ENCODE peak calls at places on chromosomes 1 and 21, in six cellular contexts. R is stomach, T is Karpas-422, I is lower lobe of right lung, Y is right cardiac atrium, O is esophagus muscularis mucosa. A is an unnamed sample.
A peak's percentile ranks its signal among the peaks of the same experiment; 100 is the strongest.

GRCh38 chr21:42567181-42567560 is 53.5 kb downstream of the SLC37A1 start:
- DNase-seq in R (no peak), T (no peak), I (no peak), Y (no peak), O (no peak), A (no peak)

GRCh38 chr1:29756901-29757729 is 520.8 kb downstream of the PTPRU start:
- DNase-seq in R (no peak), T (no peak), I (no peak), Y (no peak), O (peak; percentile 64), A (no peak)

GRCh38 chr1:90074137-90074536 is 79.2 kb downstream of the ZNF326 start:
- DNase-seq in R (no peak), T (no peak), I (no peak), Y (no peak), O (no peak), A (no peak)

GRCh38 chr1:32105338-32105737 is 2.5 kb upstream of the KPNA6 start:
- DNase-seq in R (no peak), T (no peak), I (no peak), Y (no peak), O (no peak), A (no peak)

GRCh38 chr21:38439336-38439900 is 58.9 kb downstream of the ERG start:
- DNase-seq in R (no peak), T (no peak), I (no peak), Y (no peak), O (no peak), A (no peak)

GRCh38 chr1:225919906-225920305 is 4.1 kb downstream of the PYCR2 start:
- DNase-seq in R (peak; percentile 85), T (no peak), I (peak; percentile 76), Y (peak; percentile 77), O (no peak), A (peak; percentile 73)

GRCh38 chr1:151106891-151107290 is 36.3 kb downstream of the GABPB2 start:
- DNase-seq in R (no peak), T (no peak), I (no peak), Y (no peak), O (no peak), A (no peak)

GRCh38 chr1:226723640-226724532 is 15.2 kb downstream of the ITPKB start:
- DNase-seq in R (no peak), T (peak; percentile 76), I (no peak), Y (no peak), O (no peak), A (no peak)

GRCh38 chr1:3468236-3469103 is 14.0 kb downstream of the ARHGEF16 start:
- DNase-seq in R (no peak), T (no peak), I (peak; percentile 46), Y (peak; percentile 9), O (no peak), A (peak; percentile 16)

GRCh38 chr1:1080951-1081310 is 6.8 kb upstream of the RNF223 start:
- DNase-seq in R (no peak), T (no peak), I (peak; percentile 33), Y (no peak), O (no peak), A (no peak)

GRCh38 chr1:10969267-10969970 is 43.0 kb upstream of the TARDBP start:
- DNase-seq in R (no peak), T (no peak), I (no peak), Y (no peak), O (no peak), A (no peak)

GRCh38 chr1:95352767-95353166 is 118.8 kb downstream of the RWDD3 start:
- DNase-seq in R (peak; percentile 34), T (no peak), I (no peak), Y (no peak), O (no peak), A (no peak)

GRCh38 chr1:87803395-87803794 is 474.7 kb downstream of the LMO4 start:
- DNase-seq in R (no peak), T (no peak), I (no peak), Y (no peak), O (no peak), A (no peak)

GRCh38 chr1:25771246-25772114 is 28.5 kb upstream of the SELENON start:
- DNase-seq in R (peak; percentile 87), T (no peak), I (peak; percentile 65), Y (peak; percentile 37), O (no peak), A (peak; percentile 74)

GRCh38 chr1:221347706-221348105 is 394.2 kb downstream of the DUSP10 start:
- DNase-seq in R (no peak), T (no peak), I (no peak), Y (no peak), O (no peak), A (no peak)

GRCh38 chr1:218424528-218424927 is 79.4 kb downstream of the TGFB2 start:
- DNase-seq in R (no peak), T (no peak), I (no peak), Y (no peak), O (no peak), A (no peak)

GRCh38 chr1:65172936-65173335 is 24.9 kb downstream of the AK4 start:
- DNase-seq in R (no peak), T (no peak), I (no peak), Y (no peak), O (no peak), A (no peak)
- H3K4me1 ChIP-seq in R (peaks cover 70% of the 10 kb centered on the region), T (no peaks in the 10 kb centered on the region), I (peaks cover 20% of the 10 kb centered on the region), Y (peaks cover 21% of the 10 kb centered on the region), O (peaks cover 62% of the 10 kb centered on the region), A (peaks cover 92% of the 10 kb centered on the region)

DNA sequence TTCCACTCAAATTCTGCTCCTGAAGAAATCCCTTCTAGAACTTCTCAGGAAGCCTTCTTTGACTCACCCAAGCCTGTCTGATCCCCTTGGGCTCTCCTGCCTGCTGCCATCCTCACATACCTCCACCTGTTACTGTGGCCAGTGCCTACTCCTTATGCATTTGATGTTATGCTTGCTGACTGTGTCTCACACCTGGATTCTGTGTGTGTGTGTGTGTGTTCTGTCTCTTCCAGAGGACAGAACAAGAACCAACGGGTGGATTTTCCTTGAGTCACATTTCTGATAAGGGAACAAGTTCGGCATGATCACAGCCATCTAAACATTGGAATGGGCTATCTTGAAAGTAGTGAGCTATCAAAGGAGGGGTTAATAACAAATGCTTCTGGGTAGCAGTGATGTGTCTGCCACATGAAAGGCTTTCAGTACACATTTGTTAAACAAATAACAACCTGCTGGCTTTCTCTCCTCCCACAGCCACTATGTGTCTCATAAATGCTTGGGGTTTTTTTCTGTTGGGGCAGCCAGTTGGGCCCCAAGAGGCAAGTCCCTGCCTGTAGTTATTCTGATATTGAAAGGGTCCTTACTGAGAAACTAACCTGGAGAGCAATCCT is 8.9 kb upstream of the GPR37L1 start:
- DNase-seq in R (no peak), T (no peak), I (no peak), Y (no peak), O (no peak), A (no peak)
- H3K4me1 ChIP-seq in R (peaks cover 41% of the 10 kb centered on the region), T (peaks cover 6% of the 10 kb centered on the region), I (peaks cover 10% of the 10 kb centered on the region), Y (peaks cover 6% of the 10 kb centered on the region), O (peaks cover 15% of the 10 kb centered on the region), A (peaks cover 35% of the 10 kb centered on the region)

GRCh38 chr1:184061396-184062003 is 10.0 kb downstream of the TSEN15 start:
- DNase-seq in R (no peak), T (no peak), I (no peak), Y (no peak), O (no peak), A (no peak)
- H3K4me1 ChIP-seq in R (peaks cover 37% of the 10 kb centered on the region), T (no peaks in the 10 kb centered on the region), I (no peaks in the 10 kb centered on the region), Y (no peaks in the 10 kb centered on the region), O (peaks cover 17% of the 10 kb centered on the region), A (peaks cover 45% of the 10 kb centered on the region)

GRCh38 chr1:45348609-45348965 is 8.3 kb upstream of the MUTYH start:
- DNase-seq in R (no peak), T (no peak), I (no peak), Y (no peak), O (no peak), A (no peak)

GRCh38 chr1:45354838-45355237 is 14.6 kb upstream of the MUTYH start:
- DNase-seq in R (no peak), T (no peak), I (no peak), Y (no peak), O (no peak), A (no peak)

GRCh38 chr1:45348966-45349677 is 8.9 kb upstream of the MUTYH start:
- DNase-seq in R (no peak), T (no peak), I (no peak), Y (no peak), O (no peak), A (no peak)

GRCh38 chr1:45353685-45354084 is 13.4 kb upstream of the MUTYH start:
- DNase-seq in R (no peak), T (no peak), I (no peak), Y (no peak), O (no peak), A (no peak)

DNA sequence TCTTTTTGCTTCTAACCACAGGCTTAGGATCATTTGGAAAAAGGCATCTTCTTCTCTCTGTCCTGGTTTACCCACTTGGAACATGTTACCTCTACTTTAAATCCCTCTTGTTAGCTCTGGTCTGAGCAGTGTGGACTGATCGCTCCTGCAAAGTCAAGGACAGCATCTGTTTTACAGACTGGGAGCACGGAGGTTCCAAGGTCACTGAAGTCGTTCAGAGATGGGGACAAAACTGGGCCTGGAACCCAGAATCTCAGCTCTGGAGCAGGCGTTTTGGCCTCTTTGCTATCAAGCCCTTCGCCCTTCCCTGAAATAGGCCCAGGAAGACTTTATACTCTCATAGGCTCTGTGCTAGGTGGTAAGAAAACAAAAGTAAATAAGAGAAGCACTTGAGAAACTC is 11.3 kb upstream of the MUTYH start:
- DNase-seq in R (no peak), T (no peak), I (no peak), Y (no peak), O (no peak), A (no peak)
- H3K4me1 ChIP-seq in R (peaks cover 21% of the 10 kb centered on the region), T (peaks cover 8% of the 10 kb centered on the region), I (peaks cover 18% of the 10 kb centered on the region), Y (peaks cover 11% of the 10 kb centered on the region), O (peaks cover 19% of the 10 kb centered on the region), A (peaks cover 23% of the 10 kb centered on the region)

GRCh38 chr1:39212499-39212898 is 8.0 kb downstream of the MACF1 start:
- DNase-seq in R (no peak), T (no peak), I (no peak), Y (no peak), O (no peak), A (no peak)
- H3K4me1 ChIP-seq in R (peaks cover 65% of the 10 kb centered on the region), T (peaks cover 22% of the 10 kb centered on the region), I (peaks cover 67% of the 10 kb centered on the region), Y (peaks cover 20% of the 10 kb centered on the region), O (peaks cover 63% of the 10 kb centered on the region), A (peaks cover 76% of the 10 kb centered on the region)

DNA sequence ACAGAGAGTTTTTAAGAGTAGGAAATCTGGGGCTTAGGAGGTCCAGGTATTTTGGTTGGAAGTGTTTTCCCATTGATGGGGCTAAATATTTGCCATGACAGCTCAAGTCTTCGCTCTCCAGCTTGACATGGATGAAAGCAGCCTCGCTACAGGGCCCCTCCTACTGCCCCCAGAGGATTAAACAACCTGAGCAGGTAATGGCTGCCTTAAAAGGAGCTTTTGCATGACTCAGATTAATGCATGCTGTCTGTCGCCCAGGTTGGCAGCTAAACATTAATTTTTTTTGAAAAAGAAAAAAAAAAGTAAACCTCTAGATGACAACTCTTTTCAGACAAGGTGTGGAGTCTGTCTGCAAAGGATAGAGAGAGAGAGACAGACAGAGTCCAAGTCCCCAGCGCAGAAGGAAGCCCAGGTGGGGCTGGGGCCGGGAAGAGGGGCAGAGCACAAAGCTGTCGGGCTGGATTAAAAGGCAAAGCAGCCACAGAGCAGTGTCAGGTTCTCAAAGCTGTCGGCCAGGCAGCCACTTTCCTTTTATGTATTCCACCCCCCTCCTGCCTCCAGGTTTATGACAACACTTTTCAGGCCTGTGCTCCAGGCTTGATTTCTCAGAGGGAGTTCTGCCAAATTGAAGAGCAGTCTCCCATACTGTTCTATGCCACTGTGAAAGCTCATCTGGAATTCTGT is 127.9 kb downstream of the CLIC6 start:
- DNase-seq in R (no peak), T (no peak), I (no peak), Y (no peak), O (no peak), A (no peak)
- H3K4me1 ChIP-seq in R (peaks cover 52% of the 10 kb centered on the region), T (no peaks in the 10 kb centered on the region), I (peaks cover 23% of the 10 kb centered on the region), Y (no peaks in the 10 kb centered on the region), O (no peaks in the 10 kb centered on the region), A (peaks cover 13% of the 10 kb centered on the region)